ENCODE peak calls at places on chromosomes 6 and 20, in four cellular contexts. X, V, P and J are unnamed samples.

GRCh38 chr6:122558027-122558426 is 52.2 kb upstream of the PKIB start:
- DNase-seq in P (no peak), V (no peak), X (no peak), J (no peak)

GRCh38 chr6:44060622-44061374 is 66.5 kb downstream of the MRPL14 start:
- DNase-seq in V (no peak), P (no peak), X (no peak), J (no peak)

GRCh38 chr20:15491564-15491963 is 1081.7 kb downstream of the KIF16B start:
- DNase-seq in V (no peak), X (no peak), P (no peak), J (peak; percentile 43)

GRCh38 chr6:56995347-56995746 is 40.4 kb downstream of the BEND6 start:
- DNase-seq in V (no peak), X (no peak), P (no peak), J (no peak)

GRCh38 chr6:129671442-129672344 is 38.3 kb downstream of the ARHGAP18 start:
- DNase-seq in V (no peak), P (no peak), X (no peak), J (peak; percentile 92)

GRCh38 chr6:43924222-43924702 is 154.3 kb downstream of the VEGFA start:
- DNase-seq in V (no peak), X (peak; percentile 40), P (peak; percentile 21), J (peak; percentile 34)

GRCh38 chr20:43590036-43590391 is 723 bp upstream of the IFT52 start:
- DNase-seq in P (no peak), X (no peak), V (no peak), J (peak; percentile 35)

GRCh38 chr6:125046107-125046925 is 84.1 kb downstream of the RNF217 start:
- DNase-seq in V (no peak), P (no peak), X (peak; percentile 10), J (no peak)

GRCh38 chr6:36781669-36782068 is 57.6 kb downstream of the CPNE5 start:
- DNase-seq in P (no peak), X (no peak), V (no peak), J (peak; percentile 70)

GRCh38 chr6:3734023-3734422 is 17.5 kb downstream of the PXDC1 start:
- DNase-seq in P (no peak), X (no peak), V (no peak), J (no peak)
- H3K4me3 ChIP-seq in P (no peak overlapping the region), X (no peak overlapping the region), V (no peak overlapping the region), J (no peak overlapping the region)

GRCh38 chr20:33676121-33676520 is 1.9 kb upstream of the NECAB3 start:
- DNase-seq in P (no peak), V (no peak), X (no peak), J (no peak)

GRCh38 chr20:33673115-33673410 is 1.2 kb downstream of the NECAB3 start:
- DNase-seq in P (no peak), V (no peak), X (no peak), J (no peak)

GRCh38 chr20:33675127-33675954 is 1.1 kb upstream of the NECAB3 start:
- DNase-seq in V (no peak), X (no peak), P (no peak), J (no peak)

GRCh38 chr20:33673411-33674293 is 576 bp downstream of the NECAB3 start:
- DNase-seq in V (no peak), P (no peak), X (peak; percentile 37), J (no peak)

DNA sequence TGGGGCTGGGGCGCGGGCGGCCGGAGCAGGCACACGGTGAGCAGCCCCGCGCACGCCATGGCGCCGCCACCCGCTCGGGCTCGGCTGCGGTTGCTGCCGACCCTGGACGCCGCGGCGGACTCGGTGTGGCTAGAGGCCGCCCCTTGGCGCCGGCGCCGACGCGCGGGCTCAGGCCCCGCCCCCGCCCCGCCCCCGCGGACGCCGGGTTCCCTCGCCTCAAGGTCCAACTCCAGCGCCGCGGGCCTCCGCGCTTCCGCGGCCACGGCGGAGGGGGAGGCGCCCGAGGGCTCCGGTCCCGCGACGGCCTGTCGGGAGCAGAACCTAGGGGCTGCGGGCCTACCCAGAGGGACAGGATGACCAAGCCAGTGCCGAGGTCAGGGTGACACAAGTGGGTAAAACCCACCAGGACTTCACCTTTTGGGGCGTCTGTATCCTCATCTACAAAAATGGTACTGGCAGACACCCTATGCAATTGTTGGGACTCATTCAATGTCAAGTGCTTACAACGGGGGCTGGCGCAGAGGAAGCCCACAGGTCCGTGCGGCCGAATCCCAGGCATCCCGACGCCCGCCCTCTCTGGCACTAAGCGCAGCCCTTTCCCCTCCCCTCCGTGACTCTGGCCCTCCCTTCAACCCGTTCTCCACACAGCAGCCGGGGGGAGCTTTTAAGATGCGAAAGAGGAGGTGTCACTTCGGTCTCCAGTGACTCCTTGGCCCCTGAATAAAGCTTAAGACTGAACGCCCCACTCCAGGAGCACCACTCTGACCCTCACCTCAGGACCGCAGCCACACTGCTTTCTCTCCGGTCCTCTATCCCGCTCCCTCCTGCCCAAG is at the start of gene NECAB3:
- DNase-seq in X (peak; percentile 60), P (peak; percentile 62), V (no peak), J (peak; percentile 72)
- TF ChIP-seq CTCF in X (no peak), P (no peak), V (no peak), J (no peak)

DNA sequence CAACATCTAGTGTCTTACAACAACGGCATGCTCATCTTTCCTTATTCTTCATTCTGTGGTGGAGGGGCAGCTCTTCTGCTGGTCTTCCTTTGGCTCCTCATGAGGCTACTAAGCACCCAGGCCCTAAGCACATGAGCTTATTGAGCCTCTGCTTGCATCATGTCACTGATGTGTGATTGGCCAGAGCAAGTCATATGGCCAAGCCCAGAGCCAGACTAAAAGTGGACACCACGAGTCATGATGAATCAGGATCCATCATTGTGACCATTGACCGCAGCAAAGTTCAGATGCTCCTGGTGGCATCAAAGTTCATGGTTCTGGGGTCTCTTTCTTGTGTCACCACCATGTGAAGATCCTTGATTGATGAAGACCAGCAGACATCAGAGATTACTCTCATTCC is 192.0 kb upstream of the FOXA2 start:
- DNase-seq in V (no peak), X (no peak), P (no peak), J (no peak)
- H3K4me3 ChIP-seq in V (no peak overlapping the region), X (no peak overlapping the region), P (no peak overlapping the region), J (no peak overlapping the region)

DNA sequence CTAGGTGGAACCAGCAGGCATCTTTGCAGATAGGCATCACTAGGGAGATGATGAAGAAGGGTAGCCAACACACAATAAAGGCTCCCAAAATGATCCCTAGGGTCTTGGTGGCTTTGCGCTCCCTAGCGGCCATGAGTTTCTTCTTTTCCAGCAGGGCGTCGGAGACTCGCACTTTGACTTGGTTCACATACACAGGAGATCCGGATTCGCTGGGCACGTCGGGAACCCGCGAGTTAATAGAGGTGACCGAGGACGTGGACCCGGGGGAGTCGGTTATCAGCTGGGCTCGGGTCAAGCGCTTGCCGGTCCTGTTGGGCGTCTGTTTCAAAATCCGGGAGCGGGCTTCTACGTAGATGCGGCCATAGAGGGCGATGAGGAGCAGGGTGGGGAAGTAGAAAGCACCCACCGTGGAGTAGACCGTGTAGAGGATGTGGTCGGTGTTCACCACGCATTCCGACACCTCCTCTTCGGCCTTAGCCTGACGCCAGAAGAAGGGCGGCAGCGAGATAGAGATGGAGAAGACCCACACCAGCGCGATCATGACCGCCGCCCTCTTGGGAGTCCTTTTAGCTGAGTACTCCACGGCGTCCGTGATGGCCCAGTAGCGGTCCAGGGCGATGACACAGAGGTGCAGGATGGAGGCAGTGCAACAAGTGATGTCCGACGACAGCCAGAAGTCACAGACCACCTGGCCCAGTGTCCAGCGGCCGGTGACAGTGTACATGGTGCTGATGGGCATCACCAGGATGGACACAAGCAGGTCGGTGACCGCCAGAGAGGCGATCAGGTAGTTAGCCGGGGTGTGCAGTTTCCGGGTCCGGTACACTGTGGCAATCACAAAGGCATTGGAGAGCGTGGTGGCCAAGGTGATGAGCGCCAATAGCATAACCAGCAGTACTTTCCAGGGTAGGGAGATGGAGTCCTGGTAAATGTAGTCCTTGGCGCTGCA is 658 bp downstream of the HTR1B start:
- DNase-seq in X (peak; percentile 50), P (no peak), V (no peak), J (peak; percentile 7)
- TF ChIP-seq CTCF in X (peak; percentile 36), P (peak; percentile 18), V (peak; percentile 28), J (no peak)

GRCh38 chr20:2798814-2799213 is 1.6 kb downstream of the CPXM1 start:
- DNase-seq in X (no peak), P (no peak), V (no peak), J (no peak)
- H3K4me3 ChIP-seq in X (no peak overlapping the region), P (no peak overlapping the region), V (no peak overlapping the region), J (no peak overlapping the region)

DNA sequence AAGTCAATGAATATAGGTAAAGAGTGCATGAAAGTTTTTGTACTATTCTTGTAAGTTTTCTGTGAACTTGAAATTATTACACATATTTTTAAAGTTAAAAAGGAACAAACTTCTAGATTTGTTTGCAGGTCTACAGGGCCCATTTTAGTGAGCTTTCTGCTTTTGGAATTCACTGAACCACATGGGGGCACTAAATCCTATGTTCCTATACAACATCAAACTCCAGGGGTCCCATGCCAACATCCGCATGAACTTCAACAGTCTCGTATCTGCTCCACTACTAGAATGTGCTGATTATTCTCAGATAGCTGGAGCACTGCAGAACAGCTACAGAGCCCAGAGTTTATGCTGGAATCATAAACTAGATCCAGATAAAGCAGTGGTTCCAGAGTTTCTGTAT is 347.9 kb upstream of the SPTLC3 start:
- DNase-seq in X (no peak), V (no peak), P (no peak), J (no peak)
- TF ChIP-seq CTCF in X (no peak), V (no peak), P (no peak), J (no peak)

DNA sequence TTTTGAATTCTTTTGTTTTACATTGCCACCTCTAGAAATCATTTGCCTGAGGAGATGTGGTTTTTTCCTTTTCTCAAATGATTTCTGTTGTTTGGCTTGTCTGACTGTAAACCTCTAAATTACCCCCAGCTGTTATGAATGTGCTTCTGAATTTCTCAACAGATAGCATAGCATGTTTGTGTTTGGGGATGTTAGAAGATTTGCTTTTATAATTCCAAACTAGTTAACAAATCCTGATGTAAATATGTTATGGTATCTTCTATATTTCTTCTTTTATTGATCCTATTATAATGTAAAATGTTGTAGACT is 31.6 kb upstream of the EZR start:
- DNase-seq in V (no peak), X (peak; percentile 24), P (peak; percentile 82), J (no peak)
- H3K4me3 ChIP-seq in V (no peak overlapping the region), X (no peak overlapping the region), P (no peak overlapping the region), J (no peak overlapping the region)

DNA sequence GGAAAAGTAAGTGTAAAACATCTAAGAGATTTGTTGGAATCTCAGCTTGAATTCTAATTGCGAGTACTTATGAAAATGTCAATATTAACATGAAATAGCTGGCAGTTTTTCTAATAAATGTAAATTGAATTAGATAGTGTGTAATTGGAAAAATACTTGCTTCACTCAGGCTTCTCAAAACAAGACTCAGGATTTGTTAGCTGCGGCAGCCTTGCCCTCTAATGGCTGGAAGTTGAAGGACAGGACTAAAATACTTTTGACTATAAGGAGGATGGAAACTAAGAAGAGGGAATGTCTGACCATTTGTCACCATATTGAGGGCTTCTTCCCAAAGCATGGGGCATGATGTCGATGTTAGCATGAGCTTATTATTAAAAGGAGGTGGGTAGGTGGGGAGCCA is 227.0 kb downstream of the UST start:
- DNase-seq in X (peak; percentile 35), V (no peak), P (peak; percentile 67), J (no peak)
- TF ChIP-seq CTCF in X (peak; percentile 79), V (peak; percentile 65), P (peak; percentile 84), J (peak; percentile 10)

GRCh38 chr20:846894-847278 is 13.4 kb downstream of the FAM110A start:
- DNase-seq in X (no peak), V (no peak), P (no peak), J (peak; percentile 65)

GRCh38 chr20:845226-845868 is 11.8 kb downstream of the FAM110A start:
- DNase-seq in X (no peak), P (no peak), V (no peak), J (no peak)

GRCh38 chr20:844473-845225 is 11.1 kb downstream of the FAM110A start:
- DNase-seq in P (peak; percentile 86), X (peak; percentile 90), V (peak; percentile 28), J (peak; percentile 88)

GRCh38 chr20:848218-848617 is 14.7 kb downstream of the FAM110A start:
- DNase-seq in V (no peak), X (no peak), P (no peak), J (no peak)

GRCh38 chr20:845967-846893 is 12.7 kb downstream of the FAM110A start:
- DNase-seq in P (no peak), X (no peak), V (no peak), J (no peak)
- H3K4me3 ChIP-seq in P (no peak overlapping the region), X (no peak overlapping the region), V (no peak overlapping the region), J (no peak overlapping the region)